ENCODE peak calls at places on chromosomes 6 and 20, in nine cellular contexts. Z, D, J, B, X, L, P, F and Q are unnamed samples.

GRCh38 chr20:53773792-53774371 is 180.2 kb upstream of the ZNF217 start:
- DNase-seq in Z (no peak), D (no peak), J (no peak), B (peak), X (peak), L (peak), P (no peak), F (no peak), Q (no peak)

GRCh38 chr20:37521091-37521771 is at the start of gene NNAT:
- DNase-seq in Z (no peak), D (no peak), J (peak), B (no peak), X (no peak), L (no peak), P (no peak), F (no peak), Q (peak)

GRCh38 chr6:13428528-13429405 is 58.6 kb downstream of the GFOD1 start:
- DNase-seq in Z (no peak), D (no peak), J (no peak), B (no peak), X (no peak), L (no peak), P (peak), F (no peak), Q (no peak)

GRCh38 chr20:51411867-51412266 is 130.7 kb downstream of the NFATC2 start:
- DNase-seq in Z (no peak), D (no peak), J (no peak), B (no peak), X (peak), L (no peak), P (no peak), F (no peak), Q (no peak)

GRCh38 chr6:166341464-166341863 is 881 bp downstream of the SFT2D1 start:
- DNase-seq in Z (no peak), D (no peak), J (no peak), B (no peak), X (no peak), L (no peak), P (no peak), F (no peak), Q (no peak)

GRCh38 chr6:128465368-128466343 is 54.7 kb downstream of the PTPRK start:
- DNase-seq in Z (no peak), D (no peak), J (no peak), B (no peak), X (no peak), L (no peak), P (no peak), F (no peak), Q (no peak)

GRCh38 chr20:8020314-8021079 is 936 bp upstream of the TMX4 start:
- DNase-seq in Z (no peak), D (no peak), J (peak), B (no peak), X (peak), L (no peak), P (no peak), F (no peak), Q (no peak)

GRCh38 chr20:51563597-51564332 is 21.2 kb upstream of the NFATC2 start:
- DNase-seq in Z (no peak), D (peak), J (no peak), B (peak), X (peak), L (no peak), P (peak), F (peak), Q (no peak)

GRCh38 chr6:95364016-95364604 is 213.2 kb upstream of the MANEA start:
- DNase-seq in Z (no peak), D (no peak), J (peak), B (no peak), X (peak), L (no peak), P (no peak), F (peak), Q (no peak)

GRCh38 chr20:57289401-57290177 is 23.1 kb upstream of the BMP7 start:
- DNase-seq in Z (no peak), D (no peak), J (peak), B (no peak), X (no peak), L (no peak), P (no peak), F (no peak), Q (no peak)

GRCh38 chr6:148389086-148389485 is 46.4 kb downstream of the SASH1 start:
- DNase-seq in Z (no peak), D (no peak), J (no peak), B (no peak), X (no peak), L (no peak), P (no peak), F (no peak), Q (no peak)

GRCh38 chr6:12293234-12293930 is 3.2 kb downstream of the EDN1 start:
- DNase-seq in Z (no peak), D (no peak), J (no peak), B (no peak), X (no peak), L (no peak), P (no peak), F (no peak), Q (no peak)

GRCh38 chr20:3021327-3021726 is 22.1 kb upstream of the GNRH2 start:
- DNase-seq in Z (no peak), D (no peak), J (no peak), B (no peak), X (no peak), L (no peak), P (no peak), F (no peak), Q (no peak)